ENCODE peak calls at places on chromosome 22, in five cellular contexts. P, U, I, N and R are unnamed samples.

GRCh38 chr22:23072911-23073491 is 2.7 kb downstream of the GNAZ start:
- DNase-seq in P (no peak), U (no peak), I (no peak), N (no peak), R (no peak)

GRCh38 chr22:50247748-50248147 is 2.9 kb upstream of the TUBGCP6 start:
- DNase-seq in P (no peak), U (peak), I (no peak), N (no peak), R (peak)

GRCh38 chr22:35553341-35553740 is 12.7 kb downstream of the RASD2 start:
- DNase-seq in P (no peak), U (no peak), I (no peak), N (no peak), R (no peak)

GRCh38 chr22:40449676-40450035 is 79.3 kb downstream of the SGSM3 start:
- DNase-seq in P (no peak), U (no peak), I (no peak), N (no peak), R (no peak)

GRCh38 chr22:30905696-30906341 is 62.8 kb downstream of the MORC2 start:
- DNase-seq in P (no peak), U (peak), I (no peak), N (no peak), R (no peak)

GRCh38 chr22:30667486-30668305 is at the start of gene DUSP18:
- DNase-seq in P (peak), U (peak), I (peak), N (peak), R (peak)

GRCh38 chr22:50016308-50016987 is 3.9 kb upstream of the IL17REL start:
- DNase-seq in P (no peak), U (no peak), I (no peak), N (no peak), R (peak)

GRCh38 chr22:49011769-49012598 is 815.7 kb downstream of the BRD1 start:
- DNase-seq in P (no peak), U (no peak), I (no peak), N (no peak), R (peak)

GRCh38 chr22:32482708-32483107 is 8.1 kb downstream of the FBXO7 start:
- DNase-seq in P (no peak), U (no peak), I (no peak), N (peak), R (no peak)

GRCh38 chr22:30325065-30325720 is 1.5 kb downstream of the TBC1D10A start:
- DNase-seq in P (no peak), U (peak), I (no peak), N (no peak), R (no peak)

GRCh38 chr22:36239401-36240171 is at the start of gene APOL2:
- DNase-seq in P (peak), U (peak), I (peak), N (peak), R (peak)

GRCh38 chr22:37639771-37640590 is 512 bp downstream of the SH3BP1 start:
- DNase-seq in P (no peak), U (peak), I (no peak), N (no peak), R (peak)
- TF ChIP-seq GABPA in P (no peak), U (no peak), I (no peak), N (no peak), R (no peak)

GRCh38 chr22:20064140-20064480 is 15.9 kb upstream of the DGCR8 start:
- DNase-seq in P (no peak), U (no peak), I (no peak), N (no peak), R (no peak)

GRCh38 chr22:20063271-20064139 is 16.5 kb upstream of the DGCR8 start:
- DNase-seq in P (no peak), U (no peak), I (no peak), N (no peak), R (no peak)

GRCh38 chr22:20062043-20062765 is 17.8 kb upstream of the DGCR8 start:
- DNase-seq in P (no peak), U (no peak), I (no peak), N (no peak), R (no peak)

GRCh38 chr22:20061481-20061861 is 18.6 kb upstream of the DGCR8 start:
- DNase-seq in P (no peak), U (no peak), I (no peak), N (no peak), R (no peak)

DNA sequence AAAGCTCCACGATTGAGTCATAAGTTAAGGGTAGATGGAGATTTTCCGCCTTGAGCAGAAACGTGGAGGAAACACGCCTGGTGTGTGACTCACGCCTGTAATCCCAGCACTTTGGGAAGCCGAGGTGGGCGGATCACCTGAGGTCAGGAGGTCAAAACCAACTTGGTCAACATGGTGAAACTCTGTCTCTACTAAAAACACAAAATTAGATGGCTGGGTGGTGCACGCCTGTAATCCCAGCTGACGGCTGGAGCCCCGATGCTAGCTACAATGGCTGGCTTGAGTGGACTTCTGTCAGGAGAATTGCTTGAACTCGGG is 17.3 kb upstream of the DGCR8 start:
- DNase-seq in P (no peak), U (no peak), I (no peak), N (no peak), R (no peak)
- TF ChIP-seq USF2 in P (no peak), U (no peak), I (no peak), N (no peak), R (no peak)

DNA sequence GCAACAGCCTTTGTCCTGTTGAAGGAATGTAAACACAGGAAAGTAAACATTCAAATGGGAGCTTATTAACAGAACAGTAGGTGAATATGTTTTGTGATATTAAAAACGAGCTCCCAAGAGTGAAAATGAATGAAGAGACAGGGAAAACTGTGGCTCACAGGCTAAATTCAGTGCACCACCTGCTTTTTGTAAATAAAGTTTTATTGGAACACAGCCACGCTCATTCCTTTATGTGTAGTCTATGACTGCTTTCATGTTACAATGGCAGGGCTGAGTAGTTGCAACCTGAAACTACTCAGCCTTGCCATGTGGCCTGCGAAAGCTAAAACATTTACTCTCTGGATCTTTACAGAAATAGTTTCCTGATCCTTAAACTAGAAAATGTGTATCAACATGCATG is 136.9 kb downstream of the MYO18B start:
- DNase-seq in P (no peak), U (no peak), I (no peak), N (no peak), R (no peak)
- TF ChIP-seq GABPA in P (no peak), U (no peak), I (no peak), N (no peak), R (no peak)

GRCh38 chr22:26286091-26286780 is 117.0 kb downstream of the SEZ6L start:
- DNase-seq in P (no peak), U (no peak), I (no peak), N (no peak), R (no peak)
- TF ChIP-seq USF2 in P (no peak), U (no peak), I (no peak), N (no peak), R (no peak)

GRCh38 chr22:43398246-43398645 is 13.6 kb upstream of the MPPED1 start:
- DNase-seq in P (peak), U (no peak), I (no peak), N (no peak), R (no peak)
- TF ChIP-seq GABPA in P (no peak), U (no peak), I (no peak), N (no peak), R (no peak)

GRCh38 chr22:44684506-44685383 is 17.3 kb upstream of the PRR5 start:
- DNase-seq in P (peak), U (peak), I (peak), N (peak), R (peak)

GRCh38 chr22:44683881-44684280 is 18.1 kb upstream of the PRR5 start:
- DNase-seq in P (no peak), U (no peak), I (no peak), N (no peak), R (no peak)

GRCh38 chr22:44682556-44683168 is 19.3 kb upstream of the PRR5 start:
- DNase-seq in P (no peak), U (no peak), I (no peak), N (no peak), R (no peak)

GRCh38 chr22:44685384-44686056 is 16.5 kb upstream of the PRR5 start:
- DNase-seq in P (no peak), U (peak), I (no peak), N (peak), R (peak)

GRCh38 chr22:44683237-44683636 is 18.8 kb upstream of the PRR5 start:
- DNase-seq in P (no peak), U (no peak), I (no peak), N (peak), R (no peak)
- TF ChIP-seq USF2 in P (no peak), U (no peak), I (no peak), N (no peak), R (no peak)

GRCh38 chr22:21971858-21972275 is 10.7 kb downstream of the TOP3B start:
- DNase-seq in P (no peak), U (no peak), I (no peak), N (no peak), R (no peak)
- TF ChIP-seq GABPA in P (no peak), U (no peak), I (no peak), N (no peak), R (no peak)

GRCh38 chr22:45671783-45672563 is at the start of gene ATXN10:
- DNase-seq in P (peak), U (peak), I (peak), N (no peak), R (peak)
- TF ChIP-seq USF2 in P (no peak), U (no peak), I (no peak), N (no peak), R (no peak)

DNA sequence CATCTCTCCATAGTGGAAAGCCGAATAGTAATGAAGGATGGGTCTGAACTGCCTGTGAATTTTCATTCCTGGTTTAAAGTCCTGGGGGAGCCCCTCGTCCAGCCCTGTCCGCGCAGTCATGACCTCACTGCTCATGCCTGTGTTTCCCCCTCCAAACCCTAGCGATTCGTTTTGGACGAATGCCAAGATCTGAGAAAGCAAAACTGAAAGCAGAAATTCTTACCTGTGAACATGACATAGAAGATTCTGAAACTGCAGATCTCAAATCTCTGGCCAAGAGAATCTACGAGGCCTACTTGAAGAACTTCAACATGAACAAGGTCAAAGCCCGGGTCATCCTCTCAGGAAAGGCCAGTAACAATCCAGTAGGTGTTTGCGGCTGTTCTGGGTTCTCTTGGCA is 30.4 kb downstream of the CDPF1 start:
- DNase-seq in P (no peak), U (no peak), I (no peak), N (peak), R (no peak)
- TF ChIP-seq GABPA in P (no peak), U (no peak), I (no peak), N (no peak), R (no peak)